ENCODE peak calls at places on chromosomes 11 and 22, in four cellular contexts. S, P, H and U are unnamed samples.

GRCh38 chr11:19730373-19730772 is 17.7 kb downstream of the NAV2 start:
- DNase-seq in S (no peak), P (peak; percentile 60), H (no peak), U (peak; percentile 81)

GRCh38 chr22:46635756-46636155 is 15.6 kb downstream of the GRAMD4 start:
- DNase-seq in S (no peak), P (no peak), H (no peak), U (no peak)

GRCh38 chr11:20047006-20047405 is 113.3 kb downstream of the DBX1 start:
- DNase-seq in S (no peak), P (no peak), H (no peak), U (no peak)

GRCh38 chr11:63870351-63871197 is 31.7 kb downstream of the MARK2 start:
- DNase-seq in S (no peak), P (no peak), H (no peak), U (no peak)

GRCh38 chr11:1367721-1368120 is 22.0 kb upstream of the BRSK2 start:
- DNase-seq in S (no peak), P (no peak), H (no peak), U (no peak)

GRCh38 chr22:44402196-44403111 is 89.7 kb upstream of the SHISAL1 start:
- DNase-seq in S (no peak), P (no peak), H (no peak), U (no peak)

GRCh38 chr22:37048133-37048532 is 3.4 kb upstream of the KCTD17 start:
- DNase-seq in S (no peak), P (no peak), H (no peak), U (no peak)

GRCh38 chr11:45573728-45574127 is 91.7 kb downstream of the CHST1 start:
- DNase-seq in S (no peak), P (no peak), H (no peak), U (no peak)

GRCh38 chr11:119372260-119373058 is 9.0 kb downstream of the USP2 start:
- DNase-seq in S (no peak), P (no peak), H (no peak), U (no peak)

GRCh38 chr11:65726660-65727059 is 6.1 kb upstream of the RNASEH2C start:
- DNase-seq in S (no peak), P (no peak), H (no peak), U (no peak)

GRCh38 chr11:118607401-118608267 is at the start of gene PHLDB1:
- DNase-seq in S (no peak), P (peak; percentile 75), H (peak; percentile 82), U (peak; percentile 66)

GRCh38 chr11:2580444-2581050 is 119.2 kb downstream of the KCNQ1OT1 start:
- DNase-seq in S (no peak), P (no peak), H (no peak), U (no peak)

GRCh38 chr22:48635825-48636224 is 1191.8 kb downstream of the BRD1 start:
- DNase-seq in S (no peak), P (no peak), H (no peak), U (no peak)

GRCh38 chr11:21514298-21514697 is 678.6 kb upstream of the ANO5 start:
- DNase-seq in S (no peak), P (no peak), H (no peak), U (no peak)

GRCh38 chr22:33806191-33806590 is 114.1 kb downstream of the LARGE1 start:
- DNase-seq in S (no peak), P (no peak), H (no peak), U (no peak)

GRCh38 chr22:42937164-42937854 is 77.6 kb downstream of the PACSIN2 start:
- DNase-seq in S (no peak), P (no peak), H (peak; percentile 62), U (no peak)

GRCh38 chr22:31944700-31945477 is 554 bp downstream of the YWHAH start:
- DNase-seq in S (peak; percentile 14), P (no peak), H (peak; percentile 19), U (peak; percentile 46)

GRCh38 chr11:128879817-128880216 is 11.3 kb upstream of the KCNJ5 start:
- DNase-seq in S (no peak), P (no peak), H (no peak), U (no peak)

GRCh38 chr11:34364102-34364501 is 6.3 kb upstream of the ABTB2 start:
- DNase-seq in S (no peak), P (no peak), H (no peak), U (no peak)

GRCh38 chr11:24925091-24925490 is 428.2 kb downstream of the LUZP2 start:
- DNase-seq in S (no peak), P (no peak), H (no peak), U (no peak)

GRCh38 chr11:910044-910588 is 494 bp downstream of the CHID1 start:
- DNase-seq in S (no peak), P (no peak), H (peak; percentile 2), U (no peak)

GRCh38 chr22:46581580-46582244 is 38.5 kb upstream of the GRAMD4 start:
- DNase-seq in S (no peak), P (no peak), H (no peak), U (no peak)

GRCh38 chr11:83574516-83574915 is 288.3 kb upstream of the CCDC90B start:
- DNase-seq in S (no peak), P (no peak), H (no peak), U (no peak)

GRCh38 chr11:2535673-2536439 is 91.0 kb downstream of the KCNQ1 start:
- DNase-seq in S (no peak), P (no peak), H (no peak), U (no peak)

GRCh38 chr11:86804871-86805415 is 4.6 kb downstream of the PRSS23 start:
- DNase-seq in S (no peak), P (no peak), H (peak; percentile 54), U (no peak)